ENCODE peak calls at places on chromosomes 12 and 14, in five cellular contexts. C is brain microvascular endothelial cell, I is IMR-90, D is GM23338, N is Peyer's patch. E is an unnamed sample.

GRCh38 chr12:55724940-55725309 is 3.9 kb downstream of the CD63 start:
- DNase-seq in C (no peak), I (no peak), D (no peak), N (no peak), E (no peak)

GRCh38 chr14:56894591-56894991 is 84.3 kb upstream of the OTX2 start:
- DNase-seq in C (no peak), I (no peak), D (peak; percentile 95), N (no peak), E (no peak)

GRCh38 chr12:51335931-51336330 is 10.5 kb downstream of the CELA1 start:
- DNase-seq in C (no peak), I (no peak), D (no peak), N (no peak), E (no peak)

GRCh38 chr14:70033561-70033960 is 154.3 kb downstream of the SMOC1 start:
- DNase-seq in C (no peak), I (no peak), D (no peak), N (no peak), E (no peak)

GRCh38 chr12:117377758-117378157 is 16.3 kb upstream of the NOS1 start:
- DNase-seq in C (no peak), I (no peak), D (peak; percentile 75), N (no peak), E (no peak)

GRCh38 chr14:36070056-36071043 is 106.2 kb downstream of the PTCSC3 start:
- DNase-seq in C (peak; percentile 52), I (peak; percentile 64), D (peak; percentile 86), N (no peak), E (peak; percentile 36)

GRCh38 chr14:103329421-103330347 is 4.4 kb upstream of the EIF5 start:
- DNase-seq in C (no peak), I (peak; percentile 40), D (no peak), N (no peak), E (no peak)

GRCh38 chr12:105705235-105705634 is 374.7 kb downstream of the C12orf75 start:
- DNase-seq in C (no peak), I (no peak), D (peak; percentile 2), N (no peak), E (no peak)

GRCh38 chr12:125201940-125202339 is 136.7 kb downstream of the AACS start:
- DNase-seq in C (no peak), I (no peak), D (no peak), N (no peak), E (no peak)

GRCh38 chr12:49023812-49024211 is 5.2 kb upstream of the PRKAG1 start:
- DNase-seq in C (no peak), I (no peak), D (no peak), N (no peak), E (no peak)

GRCh38 chr12:107152331-107152730 is 59.0 kb upstream of the CRY1 start:
- DNase-seq in C (peak; percentile 28), I (peak; percentile 30), D (no peak), N (no peak), E (peak; percentile 15)

GRCh38 chr12:112985655-112986290 is 7.5 kb downstream of the OAS2 start:
- DNase-seq in C (no peak), I (no peak), D (no peak), N (no peak), E (no peak)

GRCh38 chr12:114046236-114046998 is 80.3 kb upstream of the RBM19 start:
- DNase-seq in C (no peak), I (no peak), D (peak; percentile 17), N (no peak), E (no peak)

GRCh38 chr12:64556231-64556630 is 54.1 kb upstream of the RASSF3 start:
- DNase-seq in C (no peak), I (no peak), D (peak; percentile 36), N (no peak), E (no peak)

GRCh38 chr14:65940056-65940735 is 527.7 kb downstream of the FUT8 start:
- DNase-seq in C (no peak), I (no peak), D (peak; percentile 26), N (no peak), E (no peak)

GRCh38 chr12:52825961-52826360 is 8.2 kb downstream of the KRT79 start:
- DNase-seq in C (no peak), I (no peak), D (no peak), N (no peak), E (no peak)

GRCh38 chr14:97277711-97278110 is 480.5 kb downstream of the VRK1 start:
- DNase-seq in C (no peak), I (no peak), D (peak; percentile 70), N (no peak), E (no peak)

GRCh38 chr12:15289192-15289591 is 33.1 kb upstream of the PTPRO start:
- DNase-seq in C (no peak), I (no peak), D (no peak), N (no peak), E (no peak)

GRCh38 chr14:63438065-63438757 is 105.0 kb downstream of the PPP2R5E start:
- DNase-seq in C (peak; percentile 88), I (peak; percentile 92), D (peak; percentile 36), N (no peak), E (peak; percentile 89)

GRCh38 chr12:123621619-123622530 is 11.6 kb downstream of the EIF2B1 start:
- DNase-seq in C (no peak), I (no peak), D (no peak), N (no peak), E (no peak)

GRCh38 chr12:116528498-116528897 is 30.7 kb upstream of the MAP1LC3B2 start:
- DNase-seq in C (no peak), I (no peak), D (no peak), N (no peak), E (no peak)

GRCh38 chr14:104081951-104082464 is 3.5 kb upstream of the ASPG start:
- DNase-seq in C (no peak), I (no peak), D (no peak), N (no peak), E (no peak)

GRCh38 chr12:109347579-109347978 is at the start of gene MYO1H:
- DNase-seq in C (no peak), I (no peak), D (no peak), N (no peak), E (no peak)

GRCh38 chr14:52351561-52352491 is 37.7 kb downstream of the PTGER2 start:
- DNase-seq in C (no peak), I (peak; percentile 41), D (no peak), N (no peak), E (peak; percentile 59)

GRCh38 chr14:78917462-78917861 is 747.3 kb downstream of the NRXN3 start:
- DNase-seq in C (no peak), I (no peak), D (peak; percentile 16), N (no peak), E (no peak)

GRCh38 chr12:52258335-52258901 is 16.0 kb upstream of the KRT86 start:
- DNase-seq in C (no peak), I (no peak), D (peak; percentile 75), N (no peak), E (peak; percentile 68)

GRCh38 chr12:87849074-87849473 is 180.1 kb downstream of the C12orf50 start:
- DNase-seq in C (no peak), I (no peak), D (no peak), N (no peak), E (no peak)

GRCh38 chr12:87853448-87854003 is 175.7 kb downstream of the C12orf50 start:
- DNase-seq in C (no peak), I (no peak), D (peak; percentile 18), N (no peak), E (no peak)

GRCh38 chr12:87845995-87846483 is 183.2 kb downstream of the C12orf50 start:
- DNase-seq in C (no peak), I (no peak), D (peak; percentile 20), N (no peak), E (no peak)

GRCh38 chr12:87847147-87847546 is 182.1 kb downstream of the C12orf50 start:
- DNase-seq in C (no peak), I (no peak), D (peak; percentile 47), N (no peak), E (no peak)

DNA sequence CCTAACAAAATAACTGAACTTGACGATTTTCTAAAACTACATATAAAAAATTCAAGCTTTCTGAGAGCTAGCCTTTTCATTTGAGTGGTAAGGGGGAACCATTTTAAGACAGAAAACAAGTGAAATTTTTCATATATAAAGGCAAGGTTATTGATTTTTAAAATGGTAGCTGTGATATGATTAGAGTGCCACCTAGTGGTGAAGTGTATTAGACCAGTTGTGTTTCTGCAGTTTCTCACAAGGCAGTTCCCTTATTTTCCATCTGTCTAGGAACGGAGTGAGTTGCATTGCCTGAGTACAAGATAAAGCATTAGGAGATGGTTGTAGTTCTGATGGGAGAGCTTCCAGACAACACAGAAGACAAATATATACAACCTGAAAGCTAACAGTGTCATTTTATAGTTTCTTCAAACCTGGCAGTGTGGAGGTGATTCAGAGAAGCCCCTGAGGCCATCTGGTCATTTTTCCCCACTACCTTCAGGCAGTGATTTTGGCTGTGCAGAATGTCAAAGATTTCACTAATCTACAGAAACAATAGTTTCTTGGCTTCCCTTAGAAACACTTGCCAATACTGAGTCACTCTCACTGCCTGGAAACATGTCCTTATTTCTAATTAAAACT is 180.8 kb downstream of the C12orf50 start:
- DNase-seq in C (peak; percentile 67), I (peak; percentile 82), D (peak; percentile 69), N (no peak), E (peak; percentile 76)
- TF ChIP-seq CTCF in C (peak; percentile 61), I (peak; percentile 92), D (peak; percentile 82), N (peak; percentile 76), E (peak; percentile 67)

GRCh38 chr12:12736759-12737676 is 19.9 kb downstream of the CDKN1B start:
- DNase-seq in C (no peak), I (peak; percentile 85), D (peak; percentile 75), N (peak; percentile 53), E (peak; percentile 85)
- H3K4me3 ChIP-seq in C (no peak overlapping the region), I (peak overlapping the region; percentile 16), D (no peak overlapping the region), N (no peak overlapping the region), E (peak overlapping the region; percentile 35)

DNA sequence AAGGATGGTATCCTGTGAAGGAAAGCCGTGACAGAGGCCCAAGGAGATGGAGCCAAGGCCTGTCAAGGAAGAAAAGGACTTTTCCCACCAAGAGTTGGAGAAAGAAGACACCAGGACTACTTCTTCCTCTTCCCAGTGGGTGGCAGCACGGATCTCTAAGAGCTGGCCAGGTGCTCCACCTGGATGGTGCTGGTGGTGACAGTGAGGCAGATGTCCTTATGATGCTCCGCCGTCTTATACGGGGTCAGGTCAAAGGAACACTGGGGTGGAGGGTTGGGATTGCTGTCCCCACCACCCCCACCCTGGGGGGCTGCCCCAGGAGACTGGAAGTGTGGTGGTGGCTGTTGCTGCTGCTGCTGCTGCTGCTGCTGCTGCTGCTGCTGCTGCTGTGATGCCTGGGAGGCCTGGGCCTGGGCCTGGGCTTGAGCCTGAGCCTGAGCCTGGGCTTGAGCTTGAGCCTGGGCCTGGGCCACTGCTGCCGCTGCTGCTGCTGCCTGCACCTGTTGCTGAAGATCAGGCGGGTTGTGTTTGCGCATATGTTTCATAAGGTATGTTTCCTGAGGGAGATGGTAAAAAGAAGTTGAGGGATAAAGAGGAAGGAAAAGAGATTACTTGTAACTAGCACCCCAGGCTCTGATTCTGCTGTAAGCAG is 4.8 kb upstream of the ING4 start:
- DNase-seq in C (no peak), I (no peak), D (peak; percentile 46), N (no peak), E (no peak)
- TF ChIP-seq CTCF in C (peak; percentile 36), I (no peak), D (peak; percentile 53), N (peak; percentile 33), E (peak; percentile 5)

GRCh38 chr12:7091171-7091570 is 1.1 kb downstream of the C1R start:
- DNase-seq in C (no peak), I (no peak), D (no peak), N (no peak), E (no peak)

GRCh38 chr12:7092986-7093460 is 778 bp upstream of the C1R start:
- DNase-seq in C (no peak), I (no peak), D (no peak), N (no peak), E (peak; percentile 6)

GRCh38 chr12:7090222-7090998 is 1.8 kb downstream of the C1R start:
- DNase-seq in C (no peak), I (peak; percentile 55), D (peak; percentile 76), N (no peak), E (no peak)

GRCh38 chr12:7092229-7092985 is at the start of gene C1R:
- DNase-seq in C (peak; percentile 57), I (peak; percentile 92), D (peak; percentile 84), N (peak; percentile 68), E (peak; percentile 63)

GRCh38 chr12:7091660-7092228 is 501 bp downstream of the C1R start:
- DNase-seq in C (no peak), I (no peak), D (peak; percentile 7), N (no peak), E (peak; percentile 22)
- H3K4me3 ChIP-seq in C (peak overlapping the region; percentile 54), I (peak overlapping the region; percentile 55), D (peak overlapping the region; percentile 57), N (peak overlapping the region; percentile 38), E (peak overlapping the region; percentile 58)